ENCODE peak calls at places on chromosome 6, in nine cellular contexts. One of them, this sample, is unnamed.

GRCh38 chr6:139376604-139377218 is 2.3 kb upstream of the CITED2 start:
- DNase-seq in effector CD4-positive, alpha-beta T cell: no peak
- DNase-seq in activated naive CD4-positive, alpha-beta T cell treated with Interleukin-2 at 50 U/mL for 16 hours: no peak
- DNase-seq in EH: peak
- DNase-seq in activated CD4-positive, alpha-beta T cell treated with anti-CD3 and anti-CD28 coated beads for 24 hours: no peak
- DNase-seq in DMS153: no peak
- DNase-seq in stimulated activated CD4-positive, alpha-beta T cell treated with anti-CD3 and anti-CD28 coated beads, Interleukin-4, amount 100 ng/mL, for 1 hour: no peak
- DNase-seq in activated CD8-positive, alpha-beta T cell treated with anti-CD3 and anti-CD28 coated beads for 36 hours: no peak
- DNase-seq in GM04504: peak
- DNase-seq in this sample: peak

GRCh38 chr6:147022041-147022440 is 182.2 kb upstream of the STXBP5 start:
- DNase-seq in stimulated activated CD4-positive, alpha-beta T cell treated with anti-CD3 and anti-CD28 coated beads, Interleukin-4, amount 100 ng/mL, for 1 hour: no peak
- DNase-seq in activated naive CD4-positive, alpha-beta T cell treated with Interleukin-2 at 50 U/mL for 16 hours: no peak
- DNase-seq in effector CD4-positive, alpha-beta T cell: no peak
- DNase-seq in DMS153: no peak
- DNase-seq in activated CD4-positive, alpha-beta T cell treated with anti-CD3 and anti-CD28 coated beads for 24 hours: no peak
- DNase-seq in EH: peak
- DNase-seq in GM04504: no peak
- DNase-seq in activated CD8-positive, alpha-beta T cell treated with anti-CD3 and anti-CD28 coated beads for 36 hours: no peak
- DNase-seq in this sample: no peak

GRCh38 chr6:148720371-148720770 is 26.5 kb upstream of the UST start:
- DNase-seq in activated CD8-positive, alpha-beta T cell treated with anti-CD3 and anti-CD28 coated beads for 36 hours: no peak
- DNase-seq in activated naive CD4-positive, alpha-beta T cell treated with Interleukin-2 at 50 U/mL for 16 hours: no peak
- DNase-seq in GM04504: no peak
- DNase-seq in effector CD4-positive, alpha-beta T cell: no peak
- DNase-seq in EH: peak
- DNase-seq in activated CD4-positive, alpha-beta T cell treated with anti-CD3 and anti-CD28 coated beads for 24 hours: no peak
- DNase-seq in stimulated activated CD4-positive, alpha-beta T cell treated with anti-CD3 and anti-CD28 coated beads, Interleukin-4, amount 100 ng/mL, for 1 hour: no peak
- DNase-seq in DMS153: no peak
- DNase-seq in this sample: no peak

GRCh38 chr6:68069921-68070709 is 565.0 kb upstream of the ADGRB3 start:
- DNase-seq in DMS153: no peak
- DNase-seq in activated naive CD4-positive, alpha-beta T cell treated with Interleukin-2 at 50 U/mL for 16 hours: no peak
- DNase-seq in EH: no peak
- DNase-seq in activated CD4-positive, alpha-beta T cell treated with anti-CD3 and anti-CD28 coated beads for 24 hours: no peak
- DNase-seq in effector CD4-positive, alpha-beta T cell: no peak
- DNase-seq in stimulated activated CD4-positive, alpha-beta T cell treated with anti-CD3 and anti-CD28 coated beads, Interleukin-4, amount 100 ng/mL, for 1 hour: no peak
- DNase-seq in activated CD8-positive, alpha-beta T cell treated with anti-CD3 and anti-CD28 coated beads for 36 hours: no peak
- DNase-seq in GM04504: no peak
- DNase-seq in this sample: no peak

GRCh38 chr6:11277275-11278206 is 45.1 kb upstream of the NEDD9 start:
- DNase-seq in GM04504: peak
- DNase-seq in EH: peak
- DNase-seq in activated CD4-positive, alpha-beta T cell treated with anti-CD3 and anti-CD28 coated beads for 24 hours: no peak
- DNase-seq in stimulated activated CD4-positive, alpha-beta T cell treated with anti-CD3 and anti-CD28 coated beads, Interleukin-4, amount 100 ng/mL, for 1 hour: peak
- DNase-seq in activated naive CD4-positive, alpha-beta T cell treated with Interleukin-2 at 50 U/mL for 16 hours: peak
- DNase-seq in DMS153: peak
- DNase-seq in activated CD8-positive, alpha-beta T cell treated with anti-CD3 and anti-CD28 coated beads for 36 hours: peak
- DNase-seq in effector CD4-positive, alpha-beta T cell: no peak
- DNase-seq in this sample: peak

GRCh38 chr6:99026135-99026534 is 78.4 kb upstream of the FBXL4 start:
- DNase-seq in EH: no peak
- DNase-seq in DMS153: no peak
- DNase-seq in stimulated activated CD4-positive, alpha-beta T cell treated with anti-CD3 and anti-CD28 coated beads, Interleukin-4, amount 100 ng/mL, for 1 hour: no peak
- DNase-seq in activated CD8-positive, alpha-beta T cell treated with anti-CD3 and anti-CD28 coated beads for 36 hours: no peak
- DNase-seq in activated CD4-positive, alpha-beta T cell treated with anti-CD3 and anti-CD28 coated beads for 24 hours: no peak
- DNase-seq in effector CD4-positive, alpha-beta T cell: no peak
- DNase-seq in GM04504: no peak
- DNase-seq in activated naive CD4-positive, alpha-beta T cell treated with Interleukin-2 at 50 U/mL for 16 hours: no peak
- DNase-seq in this sample: peak

GRCh38 chr6:138197570-138197969 is 20.7 kb downstream of the PBOV1 start:
- DNase-seq in activated CD8-positive, alpha-beta T cell treated with anti-CD3 and anti-CD28 coated beads for 36 hours: no peak
- DNase-seq in effector CD4-positive, alpha-beta T cell: no peak
- DNase-seq in stimulated activated CD4-positive, alpha-beta T cell treated with anti-CD3 and anti-CD28 coated beads, Interleukin-4, amount 100 ng/mL, for 1 hour: no peak
- DNase-seq in GM04504: no peak
- DNase-seq in EH: no peak
- DNase-seq in activated CD4-positive, alpha-beta T cell treated with anti-CD3 and anti-CD28 coated beads for 24 hours: no peak
- DNase-seq in activated naive CD4-positive, alpha-beta T cell treated with Interleukin-2 at 50 U/mL for 16 hours: no peak
- DNase-seq in DMS153: no peak
- DNase-seq in this sample: no peak

GRCh38 chr6:81995548-81996289 is 243.2 kb upstream of the TENT5A start:
- DNase-seq in activated CD8-positive, alpha-beta T cell treated with anti-CD3 and anti-CD28 coated beads for 36 hours: no peak
- DNase-seq in effector CD4-positive, alpha-beta T cell: no peak
- DNase-seq in DMS153: peak
- DNase-seq in GM04504: no peak
- DNase-seq in EH: peak
- DNase-seq in activated naive CD4-positive, alpha-beta T cell treated with Interleukin-2 at 50 U/mL for 16 hours: no peak
- DNase-seq in activated CD4-positive, alpha-beta T cell treated with anti-CD3 and anti-CD28 coated beads for 24 hours: no peak
- DNase-seq in stimulated activated CD4-positive, alpha-beta T cell treated with anti-CD3 and anti-CD28 coated beads, Interleukin-4, amount 100 ng/mL, for 1 hour: no peak
- DNase-seq in this sample: peak

GRCh38 chr6:142722010-142722409 is 223.0 kb downstream of the HIVEP2 start:
- DNase-seq in EH: no peak
- DNase-seq in DMS153: no peak
- DNase-seq in activated CD8-positive, alpha-beta T cell treated with anti-CD3 and anti-CD28 coated beads for 36 hours: no peak
- DNase-seq in GM04504: no peak
- DNase-seq in stimulated activated CD4-positive, alpha-beta T cell treated with anti-CD3 and anti-CD28 coated beads, Interleukin-4, amount 100 ng/mL, for 1 hour: no peak
- DNase-seq in activated naive CD4-positive, alpha-beta T cell treated with Interleukin-2 at 50 U/mL for 16 hours: no peak
- DNase-seq in activated CD4-positive, alpha-beta T cell treated with anti-CD3 and anti-CD28 coated beads for 24 hours: no peak
- DNase-seq in effector CD4-positive, alpha-beta T cell: no peak
- DNase-seq in this sample: no peak

GRCh38 chr6:107690546-107690863 is 133.6 kb downstream of the SCML4 start:
- DNase-seq in EH: no peak
- DNase-seq in activated CD4-positive, alpha-beta T cell treated with anti-CD3 and anti-CD28 coated beads for 24 hours: no peak
- DNase-seq in stimulated activated CD4-positive, alpha-beta T cell treated with anti-CD3 and anti-CD28 coated beads, Interleukin-4, amount 100 ng/mL, for 1 hour: no peak
- DNase-seq in effector CD4-positive, alpha-beta T cell: no peak
- DNase-seq in activated CD8-positive, alpha-beta T cell treated with anti-CD3 and anti-CD28 coated beads for 36 hours: no peak
- DNase-seq in DMS153: no peak
- DNase-seq in GM04504: no peak
- DNase-seq in activated naive CD4-positive, alpha-beta T cell treated with Interleukin-2 at 50 U/mL for 16 hours: no peak
- DNase-seq in this sample: no peak

GRCh38 chr6:145964948-145965366 is 799 bp upstream of the SHPRH start:
- DNase-seq in stimulated activated CD4-positive, alpha-beta T cell treated with anti-CD3 and anti-CD28 coated beads, Interleukin-4, amount 100 ng/mL, for 1 hour: no peak
- DNase-seq in activated CD8-positive, alpha-beta T cell treated with anti-CD3 and anti-CD28 coated beads for 36 hours: no peak
- DNase-seq in activated naive CD4-positive, alpha-beta T cell treated with Interleukin-2 at 50 U/mL for 16 hours: no peak
- DNase-seq in EH: no peak
- DNase-seq in activated CD4-positive, alpha-beta T cell treated with anti-CD3 and anti-CD28 coated beads for 24 hours: no peak
- DNase-seq in GM04504: no peak
- DNase-seq in DMS153: peak
- DNase-seq in effector CD4-positive, alpha-beta T cell: no peak
- DNase-seq in this sample: peak

GRCh38 chr6:130787726-130788500 is 39.3 kb upstream of the SMLR1 start:
- DNase-seq in DMS153: no peak
- DNase-seq in activated CD8-positive, alpha-beta T cell treated with anti-CD3 and anti-CD28 coated beads for 36 hours: no peak
- DNase-seq in activated naive CD4-positive, alpha-beta T cell treated with Interleukin-2 at 50 U/mL for 16 hours: no peak
- DNase-seq in activated CD4-positive, alpha-beta T cell treated with anti-CD3 and anti-CD28 coated beads for 24 hours: no peak
- DNase-seq in EH: no peak
- DNase-seq in stimulated activated CD4-positive, alpha-beta T cell treated with anti-CD3 and anti-CD28 coated beads, Interleukin-4, amount 100 ng/mL, for 1 hour: no peak
- DNase-seq in effector CD4-positive, alpha-beta T cell: no peak
- DNase-seq in GM04504: no peak
- DNase-seq in this sample: no peak

GRCh38 chr6:159168536-159169192 is 536 bp upstream of the FNDC1 start:
- DNase-seq in GM04504: no peak
- DNase-seq in EH: peak
- DNase-seq in DMS153: no peak
- DNase-seq in stimulated activated CD4-positive, alpha-beta T cell treated with anti-CD3 and anti-CD28 coated beads, Interleukin-4, amount 100 ng/mL, for 1 hour: no peak
- DNase-seq in effector CD4-positive, alpha-beta T cell: no peak
- DNase-seq in activated CD4-positive, alpha-beta T cell treated with anti-CD3 and anti-CD28 coated beads for 24 hours: no peak
- DNase-seq in activated CD8-positive, alpha-beta T cell treated with anti-CD3 and anti-CD28 coated beads for 36 hours: no peak
- DNase-seq in activated naive CD4-positive, alpha-beta T cell treated with Interleukin-2 at 50 U/mL for 16 hours: no peak
- DNase-seq in this sample: peak

GRCh38 chr6:26086214-26086613 is 1.0 kb upstream of the HFE start:
- DNase-seq in EH: no peak
- DNase-seq in effector CD4-positive, alpha-beta T cell: peak
- DNase-seq in activated CD4-positive, alpha-beta T cell treated with anti-CD3 and anti-CD28 coated beads for 24 hours: no peak
- DNase-seq in stimulated activated CD4-positive, alpha-beta T cell treated with anti-CD3 and anti-CD28 coated beads, Interleukin-4, amount 100 ng/mL, for 1 hour: no peak
- DNase-seq in activated CD8-positive, alpha-beta T cell treated with anti-CD3 and anti-CD28 coated beads for 36 hours: peak
- DNase-seq in DMS153: no peak
- DNase-seq in activated naive CD4-positive, alpha-beta T cell treated with Interleukin-2 at 50 U/mL for 16 hours: peak
- DNase-seq in GM04504: no peak
- DNase-seq in this sample: no peak

GRCh38 chr6:9502991-9503761 is 911.7 kb downstream of the TFAP2A start:
- DNase-seq in EH: peak
- DNase-seq in effector CD4-positive, alpha-beta T cell: no peak
- DNase-seq in stimulated activated CD4-positive, alpha-beta T cell treated with anti-CD3 and anti-CD28 coated beads, Interleukin-4, amount 100 ng/mL, for 1 hour: no peak
- DNase-seq in GM04504: no peak
- DNase-seq in activated CD8-positive, alpha-beta T cell treated with anti-CD3 and anti-CD28 coated beads for 36 hours: no peak
- DNase-seq in activated naive CD4-positive, alpha-beta T cell treated with Interleukin-2 at 50 U/mL for 16 hours: no peak
- DNase-seq in DMS153: no peak
- DNase-seq in activated CD4-positive, alpha-beta T cell treated with anti-CD3 and anti-CD28 coated beads for 24 hours: no peak
- DNase-seq in this sample: no peak

GRCh38 chr6:120826253-120826652 is 508.0 kb downstream of the TBC1D32 start:
- DNase-seq in DMS153: no peak
- DNase-seq in GM04504: no peak
- DNase-seq in effector CD4-positive, alpha-beta T cell: no peak
- DNase-seq in stimulated activated CD4-positive, alpha-beta T cell treated with anti-CD3 and anti-CD28 coated beads, Interleukin-4, amount 100 ng/mL, for 1 hour: peak
- DNase-seq in EH: no peak
- DNase-seq in activated naive CD4-positive, alpha-beta T cell treated with Interleukin-2 at 50 U/mL for 16 hours: no peak
- DNase-seq in activated CD8-positive, alpha-beta T cell treated with anti-CD3 and anti-CD28 coated beads for 36 hours: peak
- DNase-seq in activated CD4-positive, alpha-beta T cell treated with anti-CD3 and anti-CD28 coated beads for 24 hours: no peak
- DNase-seq in this sample: peak

GRCh38 chr6:72959821-72960220 is 265.5 kb downstream of the KHDC1L start:
- DNase-seq in activated naive CD4-positive, alpha-beta T cell treated with Interleukin-2 at 50 U/mL for 16 hours: no peak
- DNase-seq in DMS153: no peak
- DNase-seq in stimulated activated CD4-positive, alpha-beta T cell treated with anti-CD3 and anti-CD28 coated beads, Interleukin-4, amount 100 ng/mL, for 1 hour: no peak
- DNase-seq in effector CD4-positive, alpha-beta T cell: no peak
- DNase-seq in activated CD8-positive, alpha-beta T cell treated with anti-CD3 and anti-CD28 coated beads for 36 hours: no peak
- DNase-seq in GM04504: no peak
- DNase-seq in activated CD4-positive, alpha-beta T cell treated with anti-CD3 and anti-CD28 coated beads for 24 hours: no peak
- DNase-seq in EH: peak
- DNase-seq in this sample: no peak

GRCh38 chr6:109318328-109318876 is 63.9 kb downstream of the CD164 start:
- DNase-seq in EH: no peak
- DNase-seq in stimulated activated CD4-positive, alpha-beta T cell treated with anti-CD3 and anti-CD28 coated beads, Interleukin-4, amount 100 ng/mL, for 1 hour: no peak
- DNase-seq in effector CD4-positive, alpha-beta T cell: no peak
- DNase-seq in activated naive CD4-positive, alpha-beta T cell treated with Interleukin-2 at 50 U/mL for 16 hours: no peak
- DNase-seq in DMS153: peak
- DNase-seq in activated CD8-positive, alpha-beta T cell treated with anti-CD3 and anti-CD28 coated beads for 36 hours: no peak
- DNase-seq in GM04504: no peak
- DNase-seq in activated CD4-positive, alpha-beta T cell treated with anti-CD3 and anti-CD28 coated beads for 24 hours: no peak
- DNase-seq in this sample: no peak

GRCh38 chr6:138953451-138953850 is 34.6 kb downstream of the REPS1 start:
- DNase-seq in activated naive CD4-positive, alpha-beta T cell treated with Interleukin-2 at 50 U/mL for 16 hours: no peak
- DNase-seq in effector CD4-positive, alpha-beta T cell: no peak
- DNase-seq in EH: peak
- DNase-seq in DMS153: no peak
- DNase-seq in GM04504: no peak
- DNase-seq in activated CD4-positive, alpha-beta T cell treated with anti-CD3 and anti-CD28 coated beads for 24 hours: no peak
- DNase-seq in activated CD8-positive, alpha-beta T cell treated with anti-CD3 and anti-CD28 coated beads for 36 hours: no peak
- DNase-seq in stimulated activated CD4-positive, alpha-beta T cell treated with anti-CD3 and anti-CD28 coated beads, Interleukin-4, amount 100 ng/mL, for 1 hour: no peak
- DNase-seq in this sample: no peak

GRCh38 chr6:24357336-24358218 is at the start of gene DCDC2:
- DNase-seq in effector CD4-positive, alpha-beta T cell: peak
- DNase-seq in DMS153: peak
- DNase-seq in activated CD8-positive, alpha-beta T cell treated with anti-CD3 and anti-CD28 coated beads for 36 hours: peak
- DNase-seq in EH: no peak
- DNase-seq in stimulated activated CD4-positive, alpha-beta T cell treated with anti-CD3 and anti-CD28 coated beads, Interleukin-4, amount 100 ng/mL, for 1 hour: peak
- DNase-seq in GM04504: no peak
- DNase-seq in activated naive CD4-positive, alpha-beta T cell treated with Interleukin-2 at 50 U/mL for 16 hours: peak
- DNase-seq in activated CD4-positive, alpha-beta T cell treated with anti-CD3 and anti-CD28 coated beads for 24 hours: no peak
- DNase-seq in this sample: peak

GRCh38 chr6:66478705-66479104 is 771.7 kb upstream of the EYS start:
- DNase-seq in activated CD8-positive, alpha-beta T cell treated with anti-CD3 and anti-CD28 coated beads for 36 hours: no peak
- DNase-seq in GM04504: no peak
- DNase-seq in EH: no peak
- DNase-seq in DMS153: no peak
- DNase-seq in effector CD4-positive, alpha-beta T cell: no peak
- DNase-seq in activated CD4-positive, alpha-beta T cell treated with anti-CD3 and anti-CD28 coated beads for 24 hours: no peak
- DNase-seq in stimulated activated CD4-positive, alpha-beta T cell treated with anti-CD3 and anti-CD28 coated beads, Interleukin-4, amount 100 ng/mL, for 1 hour: no peak
- DNase-seq in activated naive CD4-positive, alpha-beta T cell treated with Interleukin-2 at 50 U/mL for 16 hours: no peak
- DNase-seq in this sample: peak

GRCh38 chr6:129733290-129733689 is 23.3 kb upstream of the ARHGAP18 start:
- DNase-seq in effector CD4-positive, alpha-beta T cell: no peak
- DNase-seq in stimulated activated CD4-positive, alpha-beta T cell treated with anti-CD3 and anti-CD28 coated beads, Interleukin-4, amount 100 ng/mL, for 1 hour: no peak
- DNase-seq in EH: no peak
- DNase-seq in activated naive CD4-positive, alpha-beta T cell treated with Interleukin-2 at 50 U/mL for 16 hours: no peak
- DNase-seq in activated CD8-positive, alpha-beta T cell treated with anti-CD3 and anti-CD28 coated beads for 36 hours: peak
- DNase-seq in GM04504: no peak
- DNase-seq in activated CD4-positive, alpha-beta T cell treated with anti-CD3 and anti-CD28 coated beads for 24 hours: no peak
- DNase-seq in DMS153: no peak
- DNase-seq in this sample: peak

GRCh38 chr6:167746377-167747151 is 80.1 kb upstream of the AFDN start:
- DNase-seq in GM04504: no peak
- DNase-seq in activated CD8-positive, alpha-beta T cell treated with anti-CD3 and anti-CD28 coated beads for 36 hours: no peak
- DNase-seq in activated naive CD4-positive, alpha-beta T cell treated with Interleukin-2 at 50 U/mL for 16 hours: no peak
- DNase-seq in activated CD4-positive, alpha-beta T cell treated with anti-CD3 and anti-CD28 coated beads for 24 hours: no peak
- DNase-seq in DMS153: no peak
- DNase-seq in EH: no peak
- DNase-seq in stimulated activated CD4-positive, alpha-beta T cell treated with anti-CD3 and anti-CD28 coated beads, Interleukin-4, amount 100 ng/mL, for 1 hour: no peak
- DNase-seq in effector CD4-positive, alpha-beta T cell: no peak
- DNase-seq in this sample: no peak

GRCh38 chr6:6781172-6781876 is 192.8 kb downstream of the LY86 start:
- DNase-seq in GM04504: peak
- DNase-seq in EH: peak
- DNase-seq in stimulated activated CD4-positive, alpha-beta T cell treated with anti-CD3 and anti-CD28 coated beads, Interleukin-4, amount 100 ng/mL, for 1 hour: no peak
- DNase-seq in DMS153: no peak
- DNase-seq in activated naive CD4-positive, alpha-beta T cell treated with Interleukin-2 at 50 U/mL for 16 hours: no peak
- DNase-seq in activated CD4-positive, alpha-beta T cell treated with anti-CD3 and anti-CD28 coated beads for 24 hours: no peak
- DNase-seq in effector CD4-positive, alpha-beta T cell: no peak
- DNase-seq in activated CD8-positive, alpha-beta T cell treated with anti-CD3 and anti-CD28 coated beads for 36 hours: no peak
- DNase-seq in this sample: no peak

GRCh38 chr6:96528193-96528592 is 6.6 kb downstream of the UFL1 start:
- DNase-seq in activated CD4-positive, alpha-beta T cell treated with anti-CD3 and anti-CD28 coated beads for 24 hours: no peak
- DNase-seq in GM04504: no peak
- DNase-seq in activated naive CD4-positive, alpha-beta T cell treated with Interleukin-2 at 50 U/mL for 16 hours: no peak
- DNase-seq in stimulated activated CD4-positive, alpha-beta T cell treated with anti-CD3 and anti-CD28 coated beads, Interleukin-4, amount 100 ng/mL, for 1 hour: no peak
- DNase-seq in EH: no peak
- DNase-seq in activated CD8-positive, alpha-beta T cell treated with anti-CD3 and anti-CD28 coated beads for 36 hours: no peak
- DNase-seq in DMS153: no peak
- DNase-seq in effector CD4-positive, alpha-beta T cell: no peak
- DNase-seq in this sample: no peak

GRCh38 chr6:37638414-37639079 is 59.1 kb downstream of the MDGA1 start:
- DNase-seq in effector CD4-positive, alpha-beta T cell: no peak
- DNase-seq in activated CD4-positive, alpha-beta T cell treated with anti-CD3 and anti-CD28 coated beads for 24 hours: no peak
- DNase-seq in activated CD8-positive, alpha-beta T cell treated with anti-CD3 and anti-CD28 coated beads for 36 hours: no peak
- DNase-seq in stimulated activated CD4-positive, alpha-beta T cell treated with anti-CD3 and anti-CD28 coated beads, Interleukin-4, amount 100 ng/mL, for 1 hour: no peak
- DNase-seq in activated naive CD4-positive, alpha-beta T cell treated with Interleukin-2 at 50 U/mL for 16 hours: no peak
- DNase-seq in DMS153: no peak
- DNase-seq in EH: peak
- DNase-seq in GM04504: no peak
- DNase-seq in this sample: no peak

GRCh38 chr6:113065606-113066005 is 718.5 kb downstream of the RFPL4B start:
- DNase-seq in activated CD8-positive, alpha-beta T cell treated with anti-CD3 and anti-CD28 coated beads for 36 hours: no peak
- DNase-seq in effector CD4-positive, alpha-beta T cell: no peak
- DNase-seq in GM04504: peak
- DNase-seq in activated CD4-positive, alpha-beta T cell treated with anti-CD3 and anti-CD28 coated beads for 24 hours: no peak
- DNase-seq in DMS153: no peak
- DNase-seq in activated naive CD4-positive, alpha-beta T cell treated with Interleukin-2 at 50 U/mL for 16 hours: no peak
- DNase-seq in stimulated activated CD4-positive, alpha-beta T cell treated with anti-CD3 and anti-CD28 coated beads, Interleukin-4, amount 100 ng/mL, for 1 hour: no peak
- DNase-seq in EH: peak
- DNase-seq in this sample: no peak

This sample was measured in DMS53.